ENCODE peak calls at places on chromosomes 5 and 9, in nine cellular contexts. N is GM12891; R is GM23248; H is GM20000; F is cardiac fibroblast; M is stimulated activated naive CD8-positive, alpha-beta T cell treated with anti-CD3 and anti-CD28 coated beads, Interleukin-15, Interleukin-2, amounts not matched to agents 100 U/mL and 50 U/mL, for 24 hours; U is activated T-helper 1 cell treated with anti-CD3 and anti-CD28 coated beads, Interleukin-2, amount 50 U/mL, for 16 hours; T is Panc1; B is iPS DF 19.7. I is an unnamed sample.

GRCh38 chr5:151383011-151383410 is 35.7 kb upstream of the SLC36A2 start:
- DNase-seq in N (no peak), R (no peak), H (no peak), F (no peak), M (no peak), U (no peak), T (no peak), B (no peak), I (no peak)

GRCh38 chr5:107461770-107462169 is 209.0 kb downstream of the EFNA5 start:
- DNase-seq in N (no peak), R (no peak), H (no peak), F (no peak), M (no peak), U (no peak), T (no peak), B (no peak), I (no peak)

GRCh38 chr9:70444904-70445303 is 30.4 kb upstream of the KLF9 start:
- DNase-seq in N (no peak), R (peak), H (no peak), F (peak), M (no peak), U (no peak), T (no peak), B (no peak), I (no peak)

GRCh38 chr9:94135222-94135621 is 51.0 kb downstream of the PTPDC1 start:
- DNase-seq in N (no peak), R (peak), H (no peak), F (peak), M (no peak), U (no peak), T (no peak), B (no peak), I (no peak)

GRCh38 chr5:74685979-74686631 is 1.1 kb downstream of the HEXB start:
- DNase-seq in N (peak), R (peak), H (peak), F (peak), M (peak), U (no peak), T (no peak), B (no peak), I (no peak)

GRCh38 chr5:151101746-151102145 is 20.9 kb upstream of the TNIP1 start:
- DNase-seq in N (no peak), R (no peak), H (no peak), F (no peak), M (no peak), U (no peak), T (no peak), B (no peak), I (no peak)

GRCh38 chr9:105007143-105007542 is 79.2 kb upstream of the ABCA1 start:
- DNase-seq in N (no peak), R (peak), H (no peak), F (peak), M (no peak), U (no peak), T (peak), B (no peak), I (no peak)

GRCh38 chr9:91677822-91678221 is 254.2 kb upstream of the NFIL3 start:
- DNase-seq in N (no peak), R (no peak), H (no peak), F (no peak), M (no peak), U (no peak), T (no peak), B (no peak), I (no peak)

GRCh38 chr5:42566658-42567313 is 143.5 kb downstream of the GHR start:
- DNase-seq in N (no peak), R (no peak), H (no peak), F (peak), M (no peak), U (no peak), T (no peak), B (no peak), I (no peak)

GRCh38 chr5:111928501-111928900 is 171.5 kb upstream of the NREP start:
- DNase-seq in N (no peak), R (no peak), H (no peak), F (no peak), M (no peak), U (no peak), T (no peak), B (no peak), I (no peak)

GRCh38 chr9:130262771-130263170 is 2.8 kb upstream of the HMCN2 start:
- DNase-seq in N (no peak), R (no peak), H (no peak), F (no peak), M (no peak), U (no peak), T (no peak), B (no peak), I (no peak)

GRCh38 chr9:136062657-136063439 is 32.2 kb downstream of the NACC2 start:
- DNase-seq in N (no peak), R (no peak), H (no peak), F (no peak), M (no peak), U (no peak), T (no peak), B (no peak), I (no peak)

GRCh38 chr9:100268271-100268670 is 84.5 kb downstream of the TEX10 start:
- DNase-seq in N (no peak), R (no peak), H (no peak), F (no peak), M (no peak), U (no peak), T (no peak), B (no peak), I (no peak)

GRCh38 chr5:64108674-64109073 is 57.0 kb upstream of the RNF180 start:
- DNase-seq in N (no peak), R (no peak), H (no peak), F (no peak), M (no peak), U (no peak), T (no peak), B (no peak), I (no peak)

GRCh38 chr9:92482336-92482735 is at the start of gene ASPN:
- DNase-seq in N (no peak), R (peak), H (no peak), F (peak), M (no peak), U (no peak), T (no peak), B (no peak), I (no peak)

GRCh38 chr9:18473551-18474279 is at the start of gene ADAMTSL1:
- DNase-seq in N (no peak), R (peak), H (no peak), F (peak), M (no peak), U (no peak), T (no peak), B (peak), I (no peak)

GRCh38 chr5:133934822-133935793 is 33.3 kb downstream of the C5orf15 start:
- DNase-seq in N (no peak), R (no peak), H (no peak), F (no peak), M (no peak), U (no peak), T (no peak), B (no peak), I (no peak)

GRCh38 chr5:80961376-80962281 is 1.5 kb downstream of the RASGRF2 start:
- DNase-seq in N (no peak), R (no peak), H (no peak), F (no peak), M (peak), U (peak), T (no peak), B (no peak), I (no peak)

GRCh38 chr9:69946800-69947437 is 96.7 kb upstream of the MAMDC2 start:
- DNase-seq in N (no peak), R (peak), H (no peak), F (peak), M (no peak), U (no peak), T (peak), B (no peak), I (no peak)

GRCh38 chr5:142426676-142427364 is 102.0 kb upstream of the SPRY4 start:
- DNase-seq in N (no peak), R (no peak), H (no peak), F (peak), M (no peak), U (no peak), T (no peak), B (no peak), I (no peak)

GRCh38 chr9:37121881-37122280 is 1.5 kb downstream of the ZCCHC7 start:
- DNase-seq in N (no peak), R (peak), H (no peak), F (no peak), M (no peak), U (no peak), T (no peak), B (no peak), I (no peak)

GRCh38 chr5:43400082-43400481 is 12.1 kb downstream of the CCL28 start:
- DNase-seq in N (no peak), R (peak), H (no peak), F (peak), M (no peak), U (no peak), T (no peak), B (no peak), I (no peak)

GRCh38 chr5:142356318-142356715 is 31.5 kb upstream of the SPRY4 start:
- DNase-seq in N (no peak), R (peak), H (no peak), F (peak), M (no peak), U (no peak), T (no peak), B (no peak), I (no peak)

I was measured in frontal cortex.